ENCODE peak calls at places on chromosome 2, in six cellular contexts. Q, M, B, S, Y and T are unnamed samples.

GRCh38 chr2:203808041-203808750 is 59.4 kb upstream of the CTLA4 start:
- DNase-seq in Q (no peak), M (no peak), B (peak; percentile 93), S (no peak), Y (peak; percentile 100), T (no peak)

GRCh38 chr2:37377187-37377532 is 32.7 kb downstream of the QPCT start:
- DNase-seq in Q (no peak), M (no peak), B (no peak), S (no peak), Y (peak; percentile 88), T (no peak)

GRCh38 chr2:237626813-237627451 is 455 bp upstream of the LRRFIP1 start:
- DNase-seq in Q (no peak), M (no peak), B (no peak), S (no peak), Y (no peak), T (no peak)

GRCh38 chr2:121561617-121562268 is 31.1 kb downstream of the RNU4ATAC start:
- DNase-seq in Q (no peak), M (peak; percentile 37), B (peak; percentile 52), S (no peak), Y (peak; percentile 73), T (no peak)

GRCh38 chr2:225400060-225400511 is 576 bp downstream of the NYAP2 start:
- DNase-seq in Q (no peak), M (no peak), B (peak; percentile 83), S (no peak), Y (peak; percentile 54), T (peak; percentile 32)

GRCh38 chr2:216392018-216392562 is 19.8 kb upstream of the MARCHF4 start:
- DNase-seq in Q (no peak), M (no peak), B (no peak), S (no peak), Y (no peak), T (no peak)

GRCh38 chr2:8794923-8795825 is 42.2 kb downstream of the KIDINS220 start:
- DNase-seq in Q (no peak), M (peak; percentile 31), B (peak; percentile 76), S (no peak), Y (peak; percentile 72), T (no peak)

GRCh38 chr2:189142893-189143759 is 36.4 kb downstream of the COL5A2 start:
- DNase-seq in Q (no peak), M (no peak), B (peak; percentile 52), S (no peak), Y (peak; percentile 28), T (no peak)

GRCh38 chr2:50895058-50895457 is 136.9 kb downstream of the NRXN1 start:
- DNase-seq in Q (no peak), M (no peak), B (no peak), S (no peak), Y (peak; percentile 81), T (no peak)

GRCh38 chr2:101038455-101039255 is 36.6 kb downstream of the RPL31 start:
- DNase-seq in Q (no peak), M (no peak), B (peak; percentile 35), S (no peak), Y (no peak), T (no peak)

GRCh38 chr2:12267042-12267441 is 449.7 kb upstream of the TRIB2 start:
- DNase-seq in Q (no peak), M (no peak), B (no peak), S (no peak), Y (no peak), T (no peak)

GRCh38 chr2:9629222-9630000 is 1.4 kb downstream of the YWHAQ start:
- DNase-seq in Q (no peak), M (no peak), B (peak; percentile 53), S (no peak), Y (peak; percentile 62), T (no peak)

GRCh38 chr2:171522804-171523338 is 597 bp downstream of the CYBRD1 start:
- DNase-seq in Q (no peak), M (no peak), B (peak; percentile 58), S (peak; percentile 88), Y (peak; percentile 57), T (peak; percentile 70)

GRCh38 chr2:161117506-161117905 is 42.7 kb upstream of the TANK start:
- DNase-seq in Q (no peak), M (no peak), B (no peak), S (no peak), Y (no peak), T (no peak)

GRCh38 chr2:42052702-42053481 is 5.1 kb downstream of the PKDCC start:
- DNase-seq in Q (no peak), M (no peak), B (peak; percentile 90), S (no peak), Y (peak; percentile 59), T (no peak)

GRCh38 chr2:150042844-150043503 is 444.5 kb downstream of the RND3 start:
- DNase-seq in Q (no peak), M (no peak), B (no peak), S (no peak), Y (no peak), T (no peak)

GRCh38 chr2:8003462-8004075 is 678.3 kb upstream of the ID2 start:
- DNase-seq in Q (peak; percentile 86), M (peak; percentile 83), B (peak; percentile 67), S (peak; percentile 94), Y (peak; percentile 62), T (no peak)

GRCh38 chr2:229445501-229446294 is 174.6 kb upstream of the PID1 start:
- DNase-seq in Q (no peak), M (peak; percentile 0), B (peak; percentile 27), S (no peak), Y (peak; percentile 76), T (no peak)

GRCh38 chr2:23401427-23402204 is 16.6 kb downstream of the KLHL29 start:
- DNase-seq in Q (no peak), M (no peak), B (no peak), S (peak; percentile 87), Y (no peak), T (peak; percentile 17)

GRCh38 chr2:181627545-181627944 is 29.4 kb downstream of the CERKL start:
- DNase-seq in Q (no peak), M (peak; percentile 3), B (peak; percentile 78), S (no peak), Y (no peak), T (no peak)

GRCh38 chr2:159035790-159036411 is 67.5 kb downstream of the TANC1 start:
- DNase-seq in Q (no peak), M (no peak), B (peak; percentile 82), S (no peak), Y (peak; percentile 88), T (no peak)

DNA sequence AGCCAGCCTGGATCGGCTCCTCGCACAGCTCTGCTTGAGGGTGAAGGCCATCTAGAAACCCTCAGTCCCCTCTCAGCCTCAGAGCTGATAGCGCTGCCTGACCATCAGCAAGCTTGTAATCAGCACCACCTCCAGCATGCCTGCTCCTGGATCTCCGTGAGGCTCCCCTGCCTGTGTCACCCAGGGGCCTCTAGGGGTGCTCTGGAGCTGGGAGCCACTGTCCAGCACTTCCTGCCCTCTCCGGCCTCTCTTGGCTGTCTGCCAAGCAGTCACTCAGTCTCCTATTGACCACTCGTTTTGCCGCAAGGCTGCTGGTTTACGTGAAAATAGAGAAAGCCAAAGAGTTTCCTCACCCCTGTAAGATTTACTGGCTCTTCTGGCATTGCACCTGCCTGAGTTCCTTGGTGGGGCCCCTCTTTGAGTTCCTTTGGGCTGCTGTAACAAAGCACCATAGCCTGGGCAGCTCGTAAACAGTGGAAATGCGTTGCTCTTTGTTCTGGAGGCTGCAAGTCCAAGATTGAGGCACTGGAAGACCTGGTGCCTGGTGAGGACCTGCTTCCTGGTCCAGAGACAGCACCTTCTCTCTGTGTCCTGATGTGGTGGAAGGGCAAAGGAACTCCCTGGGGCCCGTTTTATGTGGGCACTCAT is 17.9 kb downstream of the CAPN10 start:
- DNase-seq in Q (peak; percentile 76), M (no peak), B (peak; percentile 79), S (peak; percentile 91), Y (peak; percentile 36), T (peak; percentile 16)
- TF ChIP-seq CTCF in Q (peak; percentile 47), M (peak; percentile 57), B (peak; percentile 80), S (no peak), Y (peak; percentile 65), T (no peak)

GRCh38 chr2:106094101-106094860 is 99.8 kb downstream of the UXS1 start:
- DNase-seq in Q (no peak), M (no peak), B (no peak), S (peak; percentile 70), Y (no peak), T (no peak)

GRCh38 chr2:106098081-106098480 is 96.0 kb downstream of the UXS1 start:
- DNase-seq in Q (no peak), M (no peak), B (peak; percentile 60), S (peak; percentile 56), Y (no peak), T (no peak)

GRCh38 chr2:106097370-106098000 is 96.6 kb downstream of the UXS1 start:
- DNase-seq in Q (no peak), M (no peak), B (no peak), S (peak; percentile 65), Y (no peak), T (no peak)

GRCh38 chr2:106096446-106097369 is 97.4 kb downstream of the UXS1 start:
- DNase-seq in Q (no peak), M (no peak), B (no peak), S (peak; percentile 77), Y (no peak), T (no peak)

DNA sequence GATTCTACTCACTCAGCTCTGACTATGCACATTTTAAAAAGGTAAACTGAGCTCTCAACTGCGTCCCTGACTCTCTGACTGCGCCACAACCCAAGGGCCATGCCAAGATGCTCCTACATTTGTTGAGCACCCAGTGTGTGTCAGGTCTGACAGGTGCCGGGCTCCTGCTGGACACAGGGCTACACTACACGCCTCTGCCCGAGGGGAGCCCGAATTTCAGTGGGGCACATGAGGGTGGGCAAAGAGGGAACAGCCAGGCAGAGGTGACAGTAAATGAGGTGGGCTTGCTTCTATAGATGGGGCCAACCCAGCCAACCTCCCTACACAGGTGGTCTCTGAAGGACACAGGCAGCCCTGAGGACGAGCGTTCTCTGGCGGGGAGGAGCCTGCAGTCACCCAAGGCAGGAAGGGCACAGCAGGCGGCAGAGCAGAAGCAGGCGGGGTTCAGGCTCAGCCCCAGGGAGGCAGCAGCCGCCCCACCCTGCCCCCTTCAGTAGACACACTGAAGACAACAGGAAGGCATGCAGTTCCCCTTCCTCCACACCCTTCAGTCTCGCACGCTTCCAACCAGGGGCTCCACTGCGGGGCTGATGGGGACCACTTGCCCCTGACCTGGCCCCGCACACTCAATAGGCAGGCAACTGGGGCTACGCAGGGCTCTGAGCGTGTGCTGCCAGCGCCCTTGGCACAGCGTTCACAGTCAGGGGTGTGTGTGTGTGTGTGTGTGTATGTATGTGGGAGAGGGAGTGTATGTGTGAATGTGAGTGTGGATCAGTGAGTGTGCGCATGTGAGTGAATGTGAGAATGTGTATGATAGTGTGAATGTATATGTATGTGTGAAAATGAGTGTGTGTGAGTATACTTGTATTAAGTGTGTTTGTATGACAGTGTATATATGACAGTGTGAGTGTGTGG is 98.4 kb downstream of the UXS1 start:
- DNase-seq in Q (no peak), M (no peak), B (no peak), S (peak; percentile 86), Y (no peak), T (no peak)
- TF ChIP-seq CTCF in Q (no peak), M (no peak), B (no peak), S (no peak), Y (no peak), T (no peak)

GRCh38 chr2:6203297-6203959 is 511.2 kb downstream of the SOX11 start:
- DNase-seq in Q (no peak), M (no peak), B (no peak), S (no peak), Y (no peak), T (no peak)
- TF ChIP-seq CTCF in Q (no peak), M (no peak), B (no peak), S (no peak), Y (no peak), T (no peak)

DNA sequence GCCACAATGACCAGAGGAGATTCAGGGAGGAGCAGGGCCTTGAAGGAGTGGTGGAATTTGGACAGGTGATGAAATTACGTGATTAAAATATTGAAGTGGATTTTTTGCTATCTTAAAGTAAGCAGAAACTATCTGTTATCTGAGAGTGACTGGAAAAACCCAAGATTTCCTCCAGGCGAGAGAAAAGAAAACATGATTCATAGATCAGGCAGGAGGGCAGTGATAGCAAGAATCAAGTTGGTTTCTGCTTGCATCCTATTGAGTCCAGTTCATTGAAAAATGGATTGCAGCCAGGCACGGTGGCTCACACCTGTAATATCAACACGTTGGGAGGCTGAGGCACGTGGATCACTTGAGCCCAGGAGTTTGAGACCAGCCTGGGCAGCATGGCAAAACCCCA is 127.8 kb downstream of the NXPH2 start:
- DNase-seq in Q (no peak), M (no peak), B (peak; percentile 13), S (no peak), Y (peak; percentile 79), T (no peak)
- TF ChIP-seq CTCF in Q (no peak), M (no peak), B (no peak), S (no peak), Y (no peak), T (no peak)